ENCODE peak calls at places on chromosomes 6 and 20, in nine cellular contexts. B is cardiac muscle cell; S is keratinocyte; U is fibroblast of lung; K is heart left ventricle; Q is psoas muscle; H is IMR-90; E is endodermal cell; I is CD8-positive, alpha-beta T cell. C is an unnamed sample.

GRCh38 chr6:7910654-7911344 is at the start of gene TXNDC5:
- DNase-seq in B (peak), S (no peak), U (peak), K (peak), Q (peak), H (peak), E (peak), I (peak), C (peak)

GRCh38 chr20:29878281-29878741 is 1379.2 kb upstream of the DEFB115 start:
- DNase-seq in B (peak), S (no peak), U (peak), K (no peak), Q (peak), H (no peak), E (peak), I (no peak), C (peak)

GRCh38 chr6:158654498-158654897 is 4.6 kb downstream of the SYTL3 start:
- DNase-seq in B (peak), S (no peak), U (peak), K (peak), Q (peak), H (peak), E (peak), I (no peak), C (peak)

GRCh38 chr6:7401103-7401502 is 11.5 kb downstream of the RIOK1 start:
- DNase-seq in B (no peak), S (no peak), U (no peak), K (no peak), Q (no peak), H (peak), E (no peak), I (no peak), C (no peak)

GRCh38 chr20:57274299-57274698 is 7.9 kb upstream of the BMP7 start:
- DNase-seq in B (no peak), S (no peak), U (no peak), K (no peak), Q (no peak), H (no peak), E (no peak), I (no peak), C (no peak)

GRCh38 chr6:119148825-119149525 is 70.5 kb upstream of the FAM184A start:
- DNase-seq in B (peak), S (no peak), U (no peak), K (no peak), Q (no peak), H (peak), E (no peak), I (no peak), C (no peak)

GRCh38 chr20:23399568-23400241 is 21.6 kb downstream of the NAPB start:
- DNase-seq in B (peak), S (no peak), U (no peak), K (no peak), Q (no peak), H (peak), E (no peak), I (no peak), C (no peak)

GRCh38 chr6:76885861-76886301 is 577.4 kb downstream of the HTR1B start:
- DNase-seq in B (peak), S (no peak), U (peak), K (no peak), Q (no peak), H (peak), E (no peak), I (no peak), C (no peak)

GRCh38 chr6:45741437-45742166 is 274.1 kb downstream of the CLIC5 start:
- DNase-seq in B (peak), S (no peak), U (peak), K (peak), Q (no peak), H (peak), E (no peak), I (no peak), C (no peak)

GRCh38 chr20:43492101-43492500 is 15.4 kb upstream of the L3MBTL1 start:
- DNase-seq in B (no peak), S (peak), U (no peak), K (no peak), Q (no peak), H (peak), E (no peak), I (no peak), C (no peak)

GRCh38 chr6:10248378-10248843 is 166.5 kb downstream of the TFAP2A start:
- DNase-seq in B (no peak), S (no peak), U (no peak), K (no peak), Q (no peak), H (peak), E (no peak), I (no peak), C (no peak)

GRCh38 chr6:125149256-125150144 is 4.1 kb upstream of the TPD52L1 start:
- DNase-seq in B (no peak), S (no peak), U (peak), K (no peak), Q (no peak), H (peak), E (no peak), I (no peak), C (no peak)

GRCh38 chr20:1524004-1524403 is 32.8 kb upstream of the SIRPB2 start:
- DNase-seq in B (no peak), S (no peak), U (no peak), K (no peak), Q (no peak), H (no peak), E (no peak), I (no peak), C (no peak)

GRCh38 chr20:54133434-54134427 is 40.1 kb downstream of the CYP24A1 start:
- DNase-seq in B (peak), S (no peak), U (peak), K (no peak), Q (no peak), H (peak), E (no peak), I (no peak), C (no peak)

GRCh38 chr6:2037230-2037926 is 208.0 kb downstream of the GMDS start:
- DNase-seq in B (peak), S (no peak), U (peak), K (no peak), Q (no peak), H (peak), E (peak), I (no peak), C (no peak)

GRCh38 chr6:167702241-167702827 is 124.4 kb upstream of the AFDN start:
- DNase-seq in B (no peak), S (no peak), U (no peak), K (no peak), Q (no peak), H (no peak), E (no peak), I (no peak), C (no peak)

GRCh38 chr20:49680475-49680874 is 33.2 kb downstream of the B4GALT5 start:
- DNase-seq in B (no peak), S (no peak), U (peak), K (no peak), Q (no peak), H (no peak), E (no peak), I (no peak), C (no peak)

GRCh38 chr20:49682798-49683197 is 30.9 kb downstream of the B4GALT5 start:
- DNase-seq in B (no peak), S (no peak), U (no peak), K (no peak), Q (no peak), H (no peak), E (no peak), I (no peak), C (no peak)

GRCh38 chr20:49684335-49684997 is 29.2 kb downstream of the B4GALT5 start:
- DNase-seq in B (no peak), S (no peak), U (no peak), K (no peak), Q (no peak), H (no peak), E (no peak), I (no peak), C (peak)

GRCh38 chr20:49685161-49685601 is 28.5 kb downstream of the B4GALT5 start:
- DNase-seq in B (no peak), S (no peak), U (no peak), K (no peak), Q (no peak), H (no peak), E (no peak), I (no peak), C (no peak)

GRCh38 chr20:49682278-49682677 is 31.4 kb downstream of the B4GALT5 start:
- DNase-seq in B (no peak), S (no peak), U (no peak), K (no peak), Q (no peak), H (no peak), E (no peak), I (no peak), C (no peak)
- H3K4me3 ChIP-seq in B (no peak), S (no peak), U (no peak), K (no peak), Q (no peak), H (no peak), E (no peak), I (no peak), C (no peak)

GRCh38 chr6:161437851-161438250 is 164.0 kb upstream of the AGPAT4 start:
- DNase-seq in B (no peak), S (no peak), U (no peak), K (no peak), Q (no peak), H (peak), E (no peak), I (no peak), C (no peak)

GRCh38 chr6:161436106-161436876 is 162.4 kb upstream of the AGPAT4 start:
- DNase-seq in B (no peak), S (no peak), U (no peak), K (no peak), Q (no peak), H (no peak), E (no peak), I (no peak), C (no peak)

GRCh38 chr6:161438430-161439030 is 164.7 kb upstream of the AGPAT4 start:
- DNase-seq in B (no peak), S (no peak), U (no peak), K (no peak), Q (no peak), H (no peak), E (no peak), I (no peak), C (no peak)

GRCh38 chr6:161440299-161440698 is 166.4 kb upstream of the AGPAT4 start:
- DNase-seq in B (no peak), S (no peak), U (no peak), K (no peak), Q (no peak), H (no peak), E (peak), I (no peak), C (no peak)

GRCh38 chr6:161439093-161439492 is 165.2 kb upstream of the AGPAT4 start:
- DNase-seq in B (peak), S (no peak), U (peak), K (peak), Q (peak), H (peak), E (no peak), I (no peak), C (no peak)
- H3K27ac ChIP-seq in B (no peak), S (no peak), U (peak), K (peak), Q (peak), H (no peak), E (no peak), I (no peak), C (no peak)

GRCh38 chr20:42485566-42485965 is 704.1 kb downstream of the PTPRT start:
- DNase-seq in B (no peak), S (no peak), U (no peak), K (no peak), Q (no peak), H (no peak), E (no peak), I (no peak), C (no peak)

GRCh38 chr20:42482808-42483207 is 706.9 kb downstream of the PTPRT start:
- DNase-seq in B (no peak), S (no peak), U (no peak), K (no peak), Q (no peak), H (no peak), E (no peak), I (no peak), C (no peak)

GRCh38 chr20:42484790-42485365 is 704.8 kb downstream of the PTPRT start:
- DNase-seq in B (no peak), S (no peak), U (no peak), K (peak), Q (no peak), H (no peak), E (no peak), I (no peak), C (no peak)

GRCh38 chr20:42484335-42484734 is 705.4 kb downstream of the PTPRT start:
- DNase-seq in B (peak), S (no peak), U (no peak), K (no peak), Q (no peak), H (no peak), E (no peak), I (no peak), C (no peak)

GRCh38 chr20:42483694-42484303 is 705.9 kb downstream of the PTPRT start:
- DNase-seq in B (peak), S (no peak), U (no peak), K (peak), Q (no peak), H (no peak), E (peak), I (no peak), C (no peak)
- TF ChIP-seq CTCF in B (peak), S (peak), U (peak), K (peak), Q (no peak), H (no peak), E (peak), I (no peak), C (peak)

GRCh38 chr6:47245745-47246371 is 63.8 kb downstream of the TNFRSF21 start:
- DNase-seq in B (peak), S (no peak), U (no peak), K (no peak), Q (no peak), H (no peak), E (no peak), I (no peak), C (no peak)

GRCh38 chr6:47248446-47248845 is 61.3 kb downstream of the TNFRSF21 start:
- DNase-seq in B (peak), S (no peak), U (no peak), K (no peak), Q (no peak), H (no peak), E (no peak), I (no peak), C (no peak)

GRCh38 chr6:47250302-47250701 is 59.4 kb downstream of the TNFRSF21 start:
- DNase-seq in B (no peak), S (no peak), U (no peak), K (no peak), Q (no peak), H (no peak), E (no peak), I (no peak), C (no peak)

GRCh38 chr6:47246556-47246955 is 63.1 kb downstream of the TNFRSF21 start:
- DNase-seq in B (no peak), S (no peak), U (no peak), K (no peak), Q (no peak), H (no peak), E (no peak), I (no peak), C (no peak)

GRCh38 chr6:47247227-47247797 is 62.4 kb downstream of the TNFRSF21 start:
- DNase-seq in B (peak), S (no peak), U (peak), K (peak), Q (no peak), H (no peak), E (no peak), I (no peak), C (no peak)
- H3K4me3 ChIP-seq in B (no peak), S (no peak), U (no peak), K (no peak), Q (no peak), H (no peak), E (no peak), I (no peak), C (no peak)

GRCh38 chr6:137725949-137726348 is 141.1 kb upstream of the TNFAIP3 start:
- DNase-seq in B (no peak), S (no peak), U (no peak), K (no peak), Q (no peak), H (no peak), E (no peak), I (no peak), C (no peak)

GRCh38 chr6:137722749-137723272 is 144.2 kb upstream of the TNFAIP3 start:
- DNase-seq in B (no peak), S (no peak), U (peak), K (no peak), Q (no peak), H (peak), E (no peak), I (no peak), C (no peak)

GRCh38 chr6:137723273-137724017 is 143.6 kb upstream of the TNFAIP3 start:
- DNase-seq in B (no peak), S (no peak), U (no peak), K (no peak), Q (no peak), H (no peak), E (no peak), I (no peak), C (no peak)

GRCh38 chr6:137724495-137725211 is 142.4 kb upstream of the TNFAIP3 start:
- DNase-seq in B (no peak), S (no peak), U (no peak), K (no peak), Q (peak), H (no peak), E (no peak), I (no peak), C (peak)

DNA sequence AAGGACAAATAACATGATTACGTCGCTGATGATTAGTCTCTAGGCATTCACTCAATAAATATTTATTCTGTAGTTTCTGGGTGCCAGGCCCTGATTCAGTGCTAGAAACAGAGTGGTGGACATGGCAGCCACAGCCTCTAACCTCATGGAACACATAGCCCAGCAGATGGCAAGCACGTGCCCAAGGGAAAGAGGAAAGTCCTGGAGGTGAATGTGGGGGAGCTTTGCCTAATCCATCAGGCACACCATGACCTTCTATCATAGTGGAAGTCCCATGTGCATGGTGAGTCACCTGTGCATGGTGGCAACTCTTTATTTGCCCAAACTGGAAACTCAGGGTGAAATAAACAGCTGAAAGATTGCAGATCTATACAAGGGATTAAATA is 143.0 kb upstream of the TNFAIP3 start:
- DNase-seq in B (no peak), S (no peak), U (peak), K (no peak), Q (no peak), H (peak), E (no peak), I (no peak), C (no peak)
- H3K27ac ChIP-seq in B (no peak), S (no peak), U (no peak), K (no peak), Q (no peak), H (no peak), E (no peak), I (no peak), C (no peak)

GRCh38 chr20:8443464-8444072 is 311.5 kb downstream of the PLCB1 start:
- DNase-seq in B (no peak), S (no peak), U (no peak), K (no peak), Q (no peak), H (no peak), E (peak), I (no peak), C (no peak)
- TF ChIP-seq CTCF in B (no peak), S (no peak), U (no peak), K (no peak), Q (no peak), H (no peak), E (peak), I (no peak), C (no peak)

DNA sequence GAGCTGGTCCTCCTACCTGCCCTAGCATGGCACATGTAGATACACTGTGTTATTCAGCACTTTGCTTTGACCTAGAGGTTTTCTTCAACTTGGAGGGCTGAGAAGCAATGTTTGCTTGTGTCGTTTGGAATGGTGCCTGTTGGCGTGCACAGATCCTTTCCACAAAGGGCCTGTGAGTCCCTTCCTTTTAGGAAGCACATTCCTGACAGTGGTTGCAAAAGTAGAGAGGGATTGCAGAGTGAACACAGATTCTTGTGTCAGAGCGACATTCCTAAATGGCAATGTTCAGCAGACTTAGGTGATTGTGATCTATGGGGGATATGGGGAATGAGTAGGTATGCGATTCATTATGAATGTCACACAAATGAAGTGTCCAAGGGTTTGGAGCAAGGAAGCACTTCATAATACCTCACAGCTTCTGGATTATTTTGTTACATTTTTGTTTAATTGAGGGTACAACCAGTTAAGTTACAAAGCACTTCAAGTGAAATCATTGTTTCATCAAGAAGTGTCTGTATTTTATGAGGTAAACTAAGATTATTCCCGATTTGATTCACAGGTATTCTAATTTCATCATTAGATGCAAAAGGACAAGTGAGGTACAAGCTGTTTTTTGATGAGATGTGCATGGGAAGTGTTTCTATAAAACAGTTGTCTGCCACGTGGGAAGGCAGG is 711 bp upstream of the RNF144B start:
- DNase-seq in B (peak), S (no peak), U (peak), K (peak), Q (peak), H (peak), E (no peak), I (no peak), C (peak)
- H3K4me3 ChIP-seq in B (peak), S (peak), U (peak), K (peak), Q (peak), H (no peak), E (peak), I (peak), C (peak)

GRCh38 chr6:110660066-110660655 is 155.1 kb downstream of the CDK19 start:
- DNase-seq in B (no peak), S (no peak), U (no peak), K (no peak), Q (no peak), H (no peak), E (no peak), I (no peak), C (no peak)
- H3K27ac ChIP-seq in B (no peak), S (no peak), U (no peak), K (no peak), Q (no peak), H (no peak), E (no peak), I (no peak), C (no peak)

DNA sequence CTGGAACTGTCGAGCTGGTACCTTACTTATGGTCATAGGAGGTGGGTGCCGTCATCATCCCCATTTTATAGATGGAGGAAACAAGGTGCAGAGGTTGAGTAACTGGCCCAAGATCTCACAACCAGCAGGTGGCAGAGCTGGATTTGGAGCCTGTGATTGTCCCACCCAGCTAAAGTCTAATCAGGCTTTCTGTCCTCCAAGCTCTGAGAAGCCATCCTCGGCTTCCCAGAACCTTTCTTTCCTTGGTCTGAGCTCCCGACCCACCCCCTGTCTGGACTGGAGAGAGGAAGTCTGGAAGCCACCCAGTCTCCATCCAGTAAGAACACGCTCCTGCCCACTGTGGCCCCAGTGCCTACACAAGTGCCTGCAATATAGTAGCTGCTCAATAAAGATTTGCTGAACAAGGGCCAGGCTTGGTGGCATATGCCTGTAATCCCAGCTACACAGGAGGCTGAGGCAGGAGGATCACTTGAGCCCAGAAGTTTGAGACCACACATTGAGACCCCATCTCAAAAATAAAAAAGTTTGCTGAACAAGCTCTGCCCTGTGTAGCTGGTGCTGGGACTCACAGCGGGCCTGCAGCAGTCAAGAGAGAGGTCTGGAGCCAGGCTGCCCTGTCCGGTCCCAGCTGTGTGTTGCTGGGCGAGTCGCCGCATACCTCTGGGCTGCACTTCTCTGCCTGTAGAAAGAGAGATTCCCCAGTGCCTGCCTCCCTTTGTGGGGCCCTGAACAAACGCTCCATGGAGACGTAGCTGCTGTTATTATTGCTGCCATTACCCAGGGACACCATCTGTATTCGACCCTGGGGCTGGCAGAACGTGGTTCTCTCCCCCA is 32.5 kb upstream of the DLGAP4 start:
- DNase-seq in B (peak), S (no peak), U (peak), K (no peak), Q (peak), H (peak), E (no peak), I (no peak), C (no peak)
- TF ChIP-seq CTCF in B (peak), S (peak), U (peak), K (no peak), Q (peak), H (peak), E (peak), I (no peak), C (no peak)